ENCODE peak calls at places on chromosomes 4 and X, in four cellular contexts. G, P, Q and T are unnamed samples.
A peak's percentile ranks its signal among the peaks of the same experiment; 100 is the strongest.

GRCh38 chr4:109915385-109916002 is 2.8 kb downstream of the EGF start:
- DNase-seq in G (no peak), P (no peak), Q (no peak), T (no peak)

GRCh38 chr4:162972661-162973202 is 194.0 kb downstream of the NAF1 start:
- DNase-seq in G (no peak), P (no peak), Q (no peak), T (no peak)

GRCh38 chr4:158781963-158782362 is 13.1 kb downstream of the FNIP2 start:
- DNase-seq in G (no peak), P (no peak), Q (no peak), T (no peak)

GRCh38 chr4:12723849-12724447 is 760.2 kb downstream of the RAB28 start:
- DNase-seq in G (no peak), P (no peak), Q (no peak), T (no peak)

GRCh38 chr4:165009493-165010227 is 22.1 kb upstream of the TRIM60 start:
- DNase-seq in G (no peak), P (no peak), Q (no peak), T (no peak)

GRCh38 chr4:48329976-48330375 is 11.4 kb upstream of the SLAIN2 start:
- DNase-seq in G (peak; percentile 68), P (peak; percentile 40), Q (no peak), T (no peak)

GRCh38 chrX:545488-545887 is 85.1 kb upstream of the SHOX start:
- DNase-seq in G (no peak), P (no peak), Q (no peak), T (peak; percentile 61)

GRCh38 chr4:126775485-126776106 is 857.2 kb upstream of the INTU start:
- DNase-seq in G (no peak), P (no peak), Q (no peak), T (no peak)

GRCh38 chr4:41258783-41259182 is 2.1 kb downstream of the UCHL1 start:
- DNase-seq in G (peak; percentile 38), P (peak; percentile 69), Q (no peak), T (no peak)

GRCh38 chr4:26788341-26788733 is 72.3 kb upstream of the STIM2 start:
- DNase-seq in G (no peak), P (no peak), Q (no peak), T (no peak)

GRCh38 chr4:153792007-153792892 is 3.4 kb upstream of the SFRP2 start:
- DNase-seq in G (peak; percentile 67), P (peak; percentile 42), Q (no peak), T (peak; percentile 78)

GRCh38 chr4:180695851-180696250 is 1547.4 kb upstream of the TENM3 start:
- DNase-seq in G (peak; percentile 51), P (peak; percentile 9), Q (no peak), T (no peak)

GRCh38 chr4:108877821-108878220 is 115.0 kb upstream of the ETNPPL start:
- DNase-seq in G (no peak), P (no peak), Q (no peak), T (no peak)

GRCh38 chrX:119870626-119871131 is 854 bp downstream of the RNF113A start:
- DNase-seq in G (peak; percentile 3), P (peak; percentile 22), Q (no peak), T (no peak)

GRCh38 chr4:127151941-127152340 is 480.8 kb upstream of the INTU start:
- DNase-seq in G (no peak), P (no peak), Q (no peak), T (no peak)

GRCh38 chr4:2283199-2283711 is 21.3 kb upstream of the MXD4 start:
- DNase-seq in G (no peak), P (no peak), Q (no peak), T (no peak)

GRCh38 chrX:136202889-136203288 is 48.3 kb downstream of the MAP7D3 start:
- DNase-seq in G (no peak), P (no peak), Q (no peak), T (no peak)

GRCh38 chrX:110167952-110168451 is 149.9 kb downstream of the AMMECR1 start:
- DNase-seq in G (peak; percentile 27), P (peak; percentile 28), Q (no peak), T (no peak)

GRCh38 chr4:169492436-169493163 is 119.8 kb downstream of the NEK1 start:
- DNase-seq in G (peak; percentile 21), P (peak; percentile 41), Q (no peak), T (no peak)

GRCh38 chr4:186819357-186820086 is 95.9 kb upstream of the FAT1 start:
- DNase-seq in G (no peak), P (no peak), Q (no peak), T (no peak)

GRCh38 chr4:163167333-163167626 is 590 bp upstream of the NAF1 start:
- DNase-seq in G (no peak), P (no peak), Q (no peak), T (no peak)

GRCh38 chrX:123254457-123254856 is 70.4 kb downstream of the GRIA3 start:
- DNase-seq in G (no peak), P (no peak), Q (no peak), T (no peak)

GRCh38 chrX:71612256-71612655 is 6.1 kb downstream of the CXCR3 start:
- DNase-seq in G (no peak), P (no peak), Q (no peak), T (no peak)

GRCh38 chr4:129364747-129365452 is 268.9 kb downstream of the C4orf33 start:
- DNase-seq in G (no peak), P (no peak), Q (no peak), T (no peak)

GRCh38 chr4:173057906-173058305 is 110.7 kb upstream of the GALNT7 start:
- DNase-seq in G (no peak), P (peak; percentile 9), Q (no peak), T (no peak)

GRCh38 chr4:25919676-25920075 is 5.7 kb downstream of the SMIM20 start:
- DNase-seq in G (no peak), P (no peak), Q (no peak), T (no peak)

GRCh38 chr4:40587351-40587750 is 42.3 kb downstream of the RBM47 start:
- DNase-seq in G (no peak), P (no peak), Q (no peak), T (no peak)

GRCh38 chrX:149006235-149006634 is 498.9 kb downstream of the IDS start:
- DNase-seq in G (no peak), P (no peak), Q (no peak), T (no peak)

GRCh38 chrX:149004936-149005335 is 500.2 kb downstream of the IDS start:
- DNase-seq in G (no peak), P (no peak), Q (no peak), T (no peak)

GRCh38 chrX:149013081-149013480 is 492.0 kb downstream of the IDS start:
- DNase-seq in G (no peak), P (no peak), Q (no peak), T (no peak)

GRCh38 chrX:149010899-149011224 is 494.2 kb downstream of the IDS start:
- DNase-seq in G (no peak), P (no peak), Q (no peak), T (no peak)

DNA sequence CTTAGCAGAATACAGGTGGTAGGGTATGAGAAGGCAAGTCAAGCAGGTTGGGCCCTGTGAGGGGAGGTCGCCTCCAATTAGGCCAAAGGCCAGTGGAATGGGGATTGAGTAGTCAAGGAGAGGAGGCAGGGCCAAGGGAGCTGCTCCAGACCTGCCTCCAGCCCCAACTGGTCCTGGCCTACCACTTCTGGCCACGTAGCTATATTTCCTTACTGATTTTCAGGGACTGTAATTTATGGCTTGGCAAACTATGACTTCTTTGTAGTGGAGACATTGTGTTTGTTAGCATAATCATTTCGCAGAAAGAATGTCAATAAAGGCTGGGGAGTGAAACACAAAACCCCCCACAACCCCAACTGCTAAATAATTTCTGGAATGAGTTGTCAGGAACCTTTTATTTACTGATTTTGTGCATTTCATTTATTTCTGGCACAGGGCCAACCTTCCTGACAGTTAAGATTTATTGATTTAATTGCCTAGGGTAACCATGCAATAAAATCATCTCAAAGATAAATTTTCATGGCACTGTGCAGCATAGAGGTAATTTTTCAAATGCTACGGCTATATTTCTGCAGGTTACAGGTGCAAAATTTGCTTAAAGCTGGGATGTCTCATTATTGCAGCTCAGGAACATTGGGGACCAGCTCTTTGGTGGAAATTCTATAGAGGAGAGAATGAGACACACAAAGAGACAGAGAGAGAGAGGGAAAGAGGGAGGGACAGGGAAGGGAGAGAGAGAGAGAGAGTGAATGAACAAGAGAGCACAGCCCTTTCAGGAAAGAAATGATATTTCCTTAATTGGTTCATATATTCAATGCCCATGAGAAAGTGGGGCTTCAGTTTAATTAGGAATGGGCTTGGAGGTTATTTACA is 494.8 kb downstream of the IDS start:
- DNase-seq in G (no peak), P (no peak), Q (no peak), T (no peak)
- TF ChIP-seq CTCF in G (no peak), P (no peak), Q (no peak), T (no peak)

GRCh38 chr4:146342600-146343192 is 128.4 kb downstream of the REELD1 start:
- DNase-seq in G (no peak), P (peak; percentile 39), Q (no peak), T (no peak)
- TF ChIP-seq CTCF in G (peak; percentile 37), P (peak; percentile 55), Q (peak; percentile 39), T (peak; percentile 89)

DNA sequence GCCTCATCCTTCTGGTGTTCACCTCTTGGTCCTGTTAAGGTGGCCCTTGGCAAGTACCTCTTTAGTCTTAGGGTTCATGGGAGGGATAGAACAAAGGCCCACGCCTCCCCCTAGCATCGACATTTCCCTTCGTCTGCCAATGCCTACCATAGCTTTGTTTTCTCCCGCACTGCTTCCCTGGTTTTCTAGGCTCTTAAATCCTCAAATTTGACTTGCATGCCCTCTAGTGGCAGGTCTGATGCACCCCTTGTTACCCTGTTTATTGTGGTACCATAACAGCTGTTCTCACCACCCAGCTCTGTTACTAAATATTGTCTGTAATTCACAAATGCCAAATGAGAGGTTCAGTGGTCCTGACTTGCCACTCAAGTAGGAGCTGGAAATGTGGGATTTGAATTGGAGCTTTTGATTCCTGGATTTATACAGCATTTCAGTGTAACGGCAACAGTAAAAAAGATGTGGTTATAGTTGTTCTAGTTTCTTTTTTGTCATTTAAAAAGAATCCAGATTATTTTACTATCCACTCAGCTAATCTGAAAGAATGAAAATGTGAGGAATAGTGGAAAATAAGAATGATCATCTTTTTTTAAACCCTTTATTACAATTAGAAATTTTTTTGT is 100.1 kb downstream of the REPS2 start:
- DNase-seq in G (peak; percentile 56), P (peak; percentile 76), Q (no peak), T (no peak)
- TF ChIP-seq CTCF in G (peak; percentile 97), P (peak; percentile 84), Q (peak; percentile 39), T (peak; percentile 86)

GRCh38 chrX:22538581-22538980 is 265.9 kb downstream of the CBLL2 start:
- DNase-seq in G (no peak), P (no peak), Q (no peak), T (no peak)

GRCh38 chrX:22541926-22542325 is 269.2 kb downstream of the CBLL2 start:
- DNase-seq in G (no peak), P (no peak), Q (no peak), T (no peak)

DNA sequence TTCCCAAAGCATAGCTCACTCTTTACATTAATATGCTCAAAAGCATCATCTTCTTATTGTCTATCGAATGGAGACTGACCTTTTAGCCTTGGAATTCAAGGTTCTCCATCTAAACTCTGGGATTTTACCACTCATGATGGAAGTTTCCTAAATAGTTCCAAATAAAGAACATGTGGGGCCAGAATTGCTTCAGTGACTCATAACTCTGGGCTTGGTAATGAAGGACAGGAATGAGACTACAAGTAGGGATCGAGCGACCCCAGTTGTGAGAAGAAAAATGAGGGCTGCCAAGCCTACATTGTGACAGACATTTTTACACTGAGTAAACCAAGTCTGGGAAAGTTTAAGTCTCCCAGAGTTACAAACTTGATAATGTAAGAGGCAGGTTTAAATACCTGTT is 269.9 kb downstream of the CBLL2 start:
- DNase-seq in G (no peak), P (no peak), Q (no peak), T (no peak)
- TF ChIP-seq CTCF in G (no peak), P (no peak), Q (no peak), T (no peak)